ENCODE peak calls at places on chromosome 16, in nine cellular contexts. One of them, this sample, is unnamed.

GRCh38 chr16:3578610-3579551 is 1.7 kb upstream of the NLRC3 start:
- DNase-seq in progenitor cell of endocrine pancreas: no peak
- DNase-seq in cardiac muscle cell: no peak
- DNase-seq in GM13976: peak; percentile 85
- DNase-seq in lower leg skin: no peak
- DNase-seq in AG04449: no peak
- DNase-seq in epithelial cell of esophagus: no peak
- DNase-seq in AG04450: no peak
- DNase-seq in breast epithelium: no peak
- DNase-seq in this sample: no peak

GRCh38 chr16:67177743-67178699 is 5.7 kb downstream of the MATCAP1 start:
- DNase-seq in progenitor cell of endocrine pancreas: peak; percentile 65
- DNase-seq in cardiac muscle cell: peak; percentile 70
- DNase-seq in GM13976: no peak
- DNase-seq in lower leg skin: no peak
- DNase-seq in AG04449: no peak
- DNase-seq in epithelial cell of esophagus: peak; percentile 97
- DNase-seq in AG04450: no peak
- DNase-seq in breast epithelium: peak; percentile 74
- DNase-seq in this sample: no peak

GRCh38 chr16:86865866-86866675 is 287.7 kb downstream of the FOXL1 start:
- DNase-seq in progenitor cell of endocrine pancreas: no peak
- DNase-seq in cardiac muscle cell: no peak
- DNase-seq in GM13976: no peak
- DNase-seq in lower leg skin: no peak
- DNase-seq in AG04449: no peak
- DNase-seq in epithelial cell of esophagus: no peak
- DNase-seq in AG04450: no peak
- DNase-seq in breast epithelium: no peak
- DNase-seq in this sample: no peak

GRCh38 chr16:84949776-84950436 is 61.4 kb downstream of the ZDHHC7 start:
- DNase-seq in progenitor cell of endocrine pancreas: no peak
- DNase-seq in cardiac muscle cell: no peak
- DNase-seq in GM13976: no peak
- DNase-seq in lower leg skin: no peak
- DNase-seq in AG04449: no peak
- DNase-seq in epithelial cell of esophagus: no peak
- DNase-seq in AG04450: no peak
- DNase-seq in breast epithelium: no peak
- DNase-seq in this sample: no peak

GRCh38 chr16:67862623-67863583 is 9.9 kb upstream of the EDC4 start:
- DNase-seq in progenitor cell of endocrine pancreas: no peak
- DNase-seq in cardiac muscle cell: peak; percentile 60
- DNase-seq in GM13976: no peak
- DNase-seq in lower leg skin: peak; percentile 58
- DNase-seq in AG04449: peak; percentile 16
- DNase-seq in epithelial cell of esophagus: peak; percentile 55
- DNase-seq in AG04450: no peak
- DNase-seq in breast epithelium: no peak
- DNase-seq in this sample: no peak

GRCh38 chr16:87740441-87740840 is 25.3 kb downstream of the KLHDC4 start:
- DNase-seq in progenitor cell of endocrine pancreas: no peak
- DNase-seq in cardiac muscle cell: peak; percentile 9
- DNase-seq in GM13976: no peak
- DNase-seq in lower leg skin: no peak
- DNase-seq in AG04449: no peak
- DNase-seq in epithelial cell of esophagus: no peak
- DNase-seq in AG04450: no peak
- DNase-seq in breast epithelium: no peak
- DNase-seq in this sample: no peak

GRCh38 chr16:46949216-46949892 is 24.1 kb downstream of the DNAJA2 start:
- DNase-seq in progenitor cell of endocrine pancreas: no peak
- DNase-seq in cardiac muscle cell: no peak
- DNase-seq in GM13976: no peak
- DNase-seq in lower leg skin: no peak
- DNase-seq in AG04449: no peak
- DNase-seq in epithelial cell of esophagus: peak; percentile 50
- DNase-seq in AG04450: no peak
- DNase-seq in breast epithelium: no peak
- DNase-seq in this sample: no peak

GRCh38 chr16:79758615-79759346 is 158.2 kb upstream of the MAF start:
- DNase-seq in progenitor cell of endocrine pancreas: no peak
- DNase-seq in cardiac muscle cell: no peak
- DNase-seq in GM13976: no peak
- DNase-seq in lower leg skin: no peak
- DNase-seq in AG04449: no peak
- DNase-seq in epithelial cell of esophagus: peak; percentile 74
- DNase-seq in AG04450: no peak
- DNase-seq in breast epithelium: no peak
- DNase-seq in this sample: no peak

GRCh38 chr16:86171329-86171728 is 272.4 kb downstream of the IRF8 start:
- DNase-seq in progenitor cell of endocrine pancreas: no peak
- DNase-seq in cardiac muscle cell: peak; percentile 15
- DNase-seq in GM13976: no peak
- DNase-seq in lower leg skin: no peak
- DNase-seq in AG04449: no peak
- DNase-seq in epithelial cell of esophagus: no peak
- DNase-seq in AG04450: peak; percentile 88
- DNase-seq in breast epithelium: no peak
- DNase-seq in this sample: no peak

GRCh38 chr16:5851583-5851982 is 754.0 kb upstream of the EEF2KMT start:
- DNase-seq in progenitor cell of endocrine pancreas: no peak
- DNase-seq in cardiac muscle cell: no peak
- DNase-seq in GM13976: no peak
- DNase-seq in lower leg skin: no peak
- DNase-seq in AG04449: no peak
- DNase-seq in epithelial cell of esophagus: peak; percentile 42
- DNase-seq in AG04450: no peak
- DNase-seq in breast epithelium: no peak
- DNase-seq in this sample: no peak

GRCh38 chr16:16158741-16159374 is 64.4 kb downstream of the ABCC6 start:
- DNase-seq in progenitor cell of endocrine pancreas: no peak
- DNase-seq in cardiac muscle cell: no peak
- DNase-seq in GM13976: no peak
- DNase-seq in lower leg skin: no peak
- DNase-seq in AG04449: no peak
- DNase-seq in epithelial cell of esophagus: no peak
- DNase-seq in AG04450: no peak
- DNase-seq in breast epithelium: no peak
- DNase-seq in this sample: no peak

GRCh38 chr16:29844575-29845331 is 18.3 kb downstream of the CDIPT start:
- DNase-seq in progenitor cell of endocrine pancreas: no peak
- DNase-seq in cardiac muscle cell: peak; percentile 85
- DNase-seq in GM13976: no peak
- DNase-seq in lower leg skin: no peak
- DNase-seq in AG04449: no peak
- DNase-seq in epithelial cell of esophagus: peak; percentile 14
- DNase-seq in AG04450: no peak
- DNase-seq in breast epithelium: no peak
- DNase-seq in this sample: no peak

GRCh38 chr16:1100084-1100800 is 4.2 kb upstream of the C1QTNF8 start:
- DNase-seq in progenitor cell of endocrine pancreas: no peak
- DNase-seq in cardiac muscle cell: no peak
- DNase-seq in GM13976: no peak
- DNase-seq in lower leg skin: no peak
- DNase-seq in AG04449: no peak
- DNase-seq in epithelial cell of esophagus: no peak
- DNase-seq in AG04450: no peak
- DNase-seq in breast epithelium: no peak
- DNase-seq in this sample: no peak

GRCh38 chr16:4352843-4353242 is 1.7 kb upstream of the PAM16 start:
- DNase-seq in progenitor cell of endocrine pancreas: no peak
- DNase-seq in cardiac muscle cell: no peak
- DNase-seq in GM13976: no peak
- DNase-seq in lower leg skin: no peak
- DNase-seq in AG04449: no peak
- DNase-seq in epithelial cell of esophagus: no peak
- DNase-seq in AG04450: no peak
- DNase-seq in breast epithelium: no peak
- DNase-seq in this sample: no peak

GRCh38 chr16:886802-887731 is 83.7 kb downstream of the LMF1 start:
- DNase-seq in progenitor cell of endocrine pancreas: no peak
- DNase-seq in cardiac muscle cell: no peak
- DNase-seq in GM13976: no peak
- DNase-seq in lower leg skin: no peak
- DNase-seq in AG04449: no peak
- DNase-seq in epithelial cell of esophagus: no peak
- DNase-seq in AG04450: no peak
- DNase-seq in breast epithelium: no peak
- DNase-seq in this sample: no peak

GRCh38 chr16:50902457-50902856 is 160.6 kb downstream of the CYLD start:
- DNase-seq in progenitor cell of endocrine pancreas: no peak
- DNase-seq in cardiac muscle cell: no peak
- DNase-seq in GM13976: no peak
- DNase-seq in lower leg skin: no peak
- DNase-seq in AG04449: no peak
- DNase-seq in epithelial cell of esophagus: no peak
- DNase-seq in AG04450: no peak
- DNase-seq in breast epithelium: no peak
- DNase-seq in this sample: no peak

GRCh38 chr16:86065711-86066110 is 166.7 kb downstream of the IRF8 start:
- DNase-seq in progenitor cell of endocrine pancreas: no peak
- DNase-seq in cardiac muscle cell: no peak
- DNase-seq in GM13976: no peak
- DNase-seq in lower leg skin: no peak
- DNase-seq in AG04449: no peak
- DNase-seq in epithelial cell of esophagus: no peak
- DNase-seq in AG04450: no peak
- DNase-seq in breast epithelium: no peak
- DNase-seq in this sample: no peak

GRCh38 chr16:61500851-61501250 is 535.4 kb downstream of the CDH8 start:
- DNase-seq in progenitor cell of endocrine pancreas: no peak
- DNase-seq in cardiac muscle cell: no peak
- DNase-seq in GM13976: no peak
- DNase-seq in lower leg skin: no peak
- DNase-seq in AG04449: no peak
- DNase-seq in epithelial cell of esophagus: no peak
- DNase-seq in AG04450: no peak
- DNase-seq in breast epithelium: no peak
- DNase-seq in this sample: no peak

DNA sequence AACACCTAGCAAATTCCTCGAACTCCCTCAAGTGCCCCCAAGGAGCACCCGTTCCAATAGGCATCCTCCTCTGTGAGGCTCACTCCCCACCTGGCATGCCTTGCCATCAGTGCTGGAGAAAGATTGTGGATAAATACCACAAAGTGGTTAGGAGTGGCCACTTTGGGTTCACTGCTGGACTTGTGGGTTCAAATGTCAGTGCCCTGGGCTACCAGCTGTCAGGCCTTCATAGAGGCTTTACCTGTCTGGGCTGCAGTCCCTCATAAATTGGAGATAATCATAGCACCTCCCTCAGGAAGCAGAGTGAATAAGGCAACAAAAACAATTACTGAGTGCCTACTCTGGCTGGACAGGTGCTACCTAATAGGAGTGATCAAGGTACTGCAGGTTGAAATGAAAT is 1.5 kb upstream of the SYT17 start:
- DNase-seq in progenitor cell of endocrine pancreas: no peak
- DNase-seq in cardiac muscle cell: no peak
- DNase-seq in GM13976: no peak
- DNase-seq in lower leg skin: no peak
- DNase-seq in AG04449: no peak
- DNase-seq in epithelial cell of esophagus: no peak
- DNase-seq in AG04450: no peak
- DNase-seq in breast epithelium: no peak
- DNase-seq in this sample: no peak
- TF ChIP-seq CTCF in progenitor cell of endocrine pancreas: no peak
- TF ChIP-seq CTCF in cardiac muscle cell: no peak
- TF ChIP-seq CTCF in GM13976: peak; percentile 14
- TF ChIP-seq CTCF in lower leg skin: no peak
- TF ChIP-seq CTCF in AG04449: no peak
- TF ChIP-seq CTCF in epithelial cell of esophagus: no peak
- TF ChIP-seq CTCF in AG04450: no peak
- TF ChIP-seq CTCF in breast epithelium: no peak
- TF ChIP-seq CTCF in this sample: no peak

DNA sequence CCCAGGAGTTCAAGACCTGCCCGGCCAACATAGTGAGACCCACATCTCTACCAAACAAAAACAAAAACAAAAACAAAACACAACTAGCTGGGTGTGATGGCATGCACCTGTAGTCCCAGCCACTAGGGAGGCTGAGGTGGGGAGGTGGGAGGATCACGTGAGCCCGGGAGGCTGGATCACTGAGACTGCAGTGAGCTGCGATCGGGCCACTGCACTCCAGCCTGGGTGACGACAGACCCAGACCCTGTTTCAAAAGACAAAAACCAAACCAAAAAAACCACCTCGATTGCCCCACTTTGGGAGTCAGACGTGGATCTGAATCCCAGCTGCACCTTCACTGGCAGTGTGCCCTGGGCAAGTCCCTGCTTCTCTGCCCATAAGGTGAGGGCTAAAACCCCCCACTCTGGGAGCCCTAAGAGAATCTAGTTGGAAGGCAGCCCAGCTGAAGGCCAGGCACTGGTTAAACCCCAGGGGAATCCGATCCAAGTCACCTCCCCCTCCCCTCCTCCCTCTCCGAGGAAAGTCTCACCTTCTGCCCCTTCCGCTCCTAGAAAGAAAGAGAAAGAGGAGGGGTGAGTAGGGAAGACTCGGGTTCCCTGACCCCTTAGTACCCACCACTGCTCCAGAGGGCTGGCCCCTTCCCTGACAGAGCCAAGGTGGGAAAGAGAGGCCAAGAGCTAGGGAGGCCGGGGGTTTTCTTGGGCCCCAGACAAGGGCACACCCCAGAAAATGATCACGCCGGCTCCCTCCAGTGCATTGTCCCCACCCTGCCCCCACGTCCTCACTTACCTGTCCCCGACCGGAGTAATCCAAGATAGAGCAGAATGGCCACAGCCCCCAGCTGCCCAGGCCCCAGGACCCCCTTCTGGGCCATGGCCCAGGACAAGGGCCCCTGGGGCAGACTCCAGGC is 647 bp downstream of the PRSS8 start:
- DNase-seq in progenitor cell of endocrine pancreas: no peak
- DNase-seq in cardiac muscle cell: peak; percentile 27
- DNase-seq in GM13976: no peak
- DNase-seq in lower leg skin: no peak
- DNase-seq in AG04449: no peak
- DNase-seq in epithelial cell of esophagus: peak; percentile 73
- DNase-seq in AG04450: no peak
- DNase-seq in breast epithelium: no peak
- DNase-seq in this sample: no peak
- TF ChIP-seq CTCF in progenitor cell of endocrine pancreas: peak; percentile 43
- TF ChIP-seq CTCF in cardiac muscle cell: no peak
- TF ChIP-seq CTCF in GM13976: no peak
- TF ChIP-seq CTCF in lower leg skin: no peak
- TF ChIP-seq CTCF in AG04449: no peak
- TF ChIP-seq CTCF in epithelial cell of esophagus: peak; percentile 48
- TF ChIP-seq CTCF in AG04450: no peak
- TF ChIP-seq CTCF in breast epithelium: peak; percentile 22
- TF ChIP-seq CTCF in this sample: peak; percentile 28

GRCh38 chr16:63720848-63721247 is 1401.0 kb downstream of the CDH11 start:
- DNase-seq in progenitor cell of endocrine pancreas: no peak
- DNase-seq in cardiac muscle cell: peak; percentile 26
- DNase-seq in GM13976: no peak
- DNase-seq in lower leg skin: no peak
- DNase-seq in AG04449: no peak
- DNase-seq in epithelial cell of esophagus: no peak
- DNase-seq in AG04450: no peak
- DNase-seq in breast epithelium: no peak
- DNase-seq in this sample: no peak
- TF ChIP-seq CTCF in progenitor cell of endocrine pancreas: peak; percentile 16
- TF ChIP-seq CTCF in cardiac muscle cell: peak; percentile 49
- TF ChIP-seq CTCF in GM13976: no peak
- TF ChIP-seq CTCF in lower leg skin: no peak
- TF ChIP-seq CTCF in AG04449: peak; percentile 16
- TF ChIP-seq CTCF in epithelial cell of esophagus: peak; percentile 46
- TF ChIP-seq CTCF in AG04450: no peak
- TF ChIP-seq CTCF in breast epithelium: no peak
- TF ChIP-seq CTCF in this sample: peak; percentile 50

GRCh38 chr16:24463196-24463945 is 76.0 kb upstream of the RBBP6 start:
- DNase-seq in progenitor cell of endocrine pancreas: no peak
- DNase-seq in cardiac muscle cell: peak; percentile 1
- DNase-seq in GM13976: no peak
- DNase-seq in lower leg skin: no peak
- DNase-seq in AG04449: no peak
- DNase-seq in epithelial cell of esophagus: no peak
- DNase-seq in AG04450: no peak
- DNase-seq in breast epithelium: no peak
- DNase-seq in this sample: no peak
- TF ChIP-seq CTCF in progenitor cell of endocrine pancreas: no peak
- TF ChIP-seq CTCF in cardiac muscle cell: no peak
- TF ChIP-seq CTCF in GM13976: no peak
- TF ChIP-seq CTCF in lower leg skin: no peak
- TF ChIP-seq CTCF in AG04449: no peak
- TF ChIP-seq CTCF in epithelial cell of esophagus: no peak
- TF ChIP-seq CTCF in AG04450: no peak
- TF ChIP-seq CTCF in breast epithelium: no peak
- TF ChIP-seq CTCF in this sample: no peak

This sample was measured in type B pancreatic cell.